ENCODE peak calls at places on chromosomes 1 and 21, in five cellular contexts. N is colonic mucosa, Y is WTC11, Q is tibial nerve, T is cardiac fibroblast. C is an unnamed sample.

GRCh38 chr1:208587110-208587509 is 342.9 kb upstream of the PLXNA2 start:
- DNase-seq in Q (no peak), T (no peak), Y (no peak), N (no peak), C (no peak)

GRCh38 chr1:156042828-156043227 is 10.8 kb downstream of the UBQLN4 start:
- DNase-seq in Y (no peak), T (no peak), N (no peak), Q (no peak), C (no peak)

GRCh38 chr1:1213919-1214599 is at the start of gene TNFRSF4:
- DNase-seq in Y (no peak), N (no peak), Q (no peak), T (no peak), C (no peak)

GRCh38 chr1:150150511-150151021 is 850 bp downstream of the PLEKHO1 start:
- DNase-seq in N (no peak), Q (no peak), T (no peak), Y (peak; percentile 38), C (no peak)

GRCh38 chr1:76868916-76869315 is 1.6 kb downstream of the ST6GALNAC5 start:
- DNase-seq in Q (no peak), N (no peak), T (no peak), Y (peak; percentile 60), C (no peak)

GRCh38 chr1:244138399-244138798 is 87.3 kb downstream of the ZBTB18 start:
- DNase-seq in Y (no peak), N (no peak), T (no peak), Q (no peak), C (no peak)

GRCh38 chr1:204575221-204576190 is 59.3 kb downstream of the MDM4 start:
- DNase-seq in Y (no peak), T (no peak), N (no peak), Q (no peak), C (no peak)

GRCh38 chr1:220894924-220895256 is 15.6 kb downstream of the HLX start:
- DNase-seq in N (no peak), Y (no peak), T (no peak), Q (no peak), C (no peak)

GRCh38 chr1:109170051-109170775 is 43.5 kb upstream of the SARS1 start:
- DNase-seq in T (peak; percentile 49), N (no peak), Q (no peak), Y (no peak), C (no peak)

GRCh38 chr1:85296980-85297379 is 20.5 kb upstream of the BCL10 start:
- DNase-seq in Y (no peak), Q (no peak), N (no peak), T (peak; percentile 54), C (no peak)

GRCh38 chr1:205663286-205663994 is 16.9 kb downstream of the SLC45A3 start:
- DNase-seq in N (no peak), Q (no peak), T (no peak), Y (no peak), C (no peak)

GRCh38 chr1:221778535-221779142 is 36.8 kb upstream of the DUSP10 start:
- DNase-seq in Q (no peak), N (no peak), T (no peak), Y (no peak), C (peak; percentile 19)

GRCh38 chr1:20640183-20640597 is 6.9 kb downstream of the PINK1 start:
- DNase-seq in Q (peak; percentile 61), N (peak; percentile 59), T (peak; percentile 71), Y (peak; percentile 64), C (peak; percentile 54)

GRCh38 chr1:239125888-239126287 is 260.5 kb upstream of the CHRM3 start:
- DNase-seq in T (no peak), N (no peak), Q (no peak), Y (no peak), C (no peak)

GRCh38 chr1:96634863-96635262 is 86.7 kb upstream of the PTBP2 start:
- DNase-seq in N (no peak), Y (no peak), T (peak; percentile 10), Q (no peak), C (no peak)

GRCh38 chr1:47915677-47916353 is 81.4 kb downstream of the TRABD2B start:
- DNase-seq in T (no peak), N (no peak), Y (no peak), Q (no peak), C (no peak)

GRCh38 chr1:64093941-64094340 is 109.5 kb upstream of the UBE2U start:
- DNase-seq in N (no peak), T (peak; percentile 71), Q (no peak), Y (no peak), C (no peak)

GRCh38 chr1:224565186-224565585 is 50.9 kb upstream of the CNIH3 start:
- DNase-seq in Y (no peak), Q (no peak), N (no peak), T (peak; percentile 96), C (peak; percentile 16)

GRCh38 chr21:44875341-44875740 is 1.9 kb upstream of the PTTG1IP start:
- DNase-seq in N (no peak), Y (no peak), Q (peak; percentile 22), T (peak; percentile 66), C (no peak)

GRCh38 chr1:63787875-63788274 is 14.1 kb downstream of the ROR1 start:
- DNase-seq in Y (no peak), N (no peak), T (no peak), Q (no peak), C (no peak)

GRCh38 chr1:187445066-187445465 is 616.3 kb downstream of the PLA2G4A start:
- DNase-seq in T (no peak), N (no peak), Q (no peak), Y (no peak), C (no peak)

GRCh38 chr1:85328713-85329376 is 52.4 kb upstream of the BCL10 start:
- DNase-seq in T (peak; percentile 99), N (no peak), Q (no peak), Y (no peak), C (peak; percentile 41)

GRCh38 chr21:36699546-36700294 is 805 bp downstream of the SIM2 start:
- DNase-seq in Y (no peak), Q (no peak), N (no peak), T (no peak), C (no peak)

GRCh38 chr1:25501235-25502058 is 42.0 kb upstream of the LDLRAP1 start:
- DNase-seq in Q (no peak), N (peak; percentile 50), Y (peak; percentile 90), T (peak; percentile 46), C (no peak)

GRCh38 chr1:237226177-237226944 is 184.4 kb downstream of the RYR2 start:
- DNase-seq in T (no peak), Y (no peak), Q (no peak), N (no peak), C (no peak)

GRCh38 chr1:116878804-116879477 is 30.8 kb upstream of the PTGFRN start:
- DNase-seq in N (no peak), Y (peak; percentile 32), Q (no peak), T (peak; percentile 63), C (peak; percentile 34)

GRCh38 chr1:181910905-181911304 is 150.6 kb downstream of the ZNF648 start:
- DNase-seq in Q (no peak), T (no peak), N (no peak), Y (no peak), C (no peak)

GRCh38 chr1:57843760-57844159 is 419.9 kb upstream of the DAB1 start:
- DNase-seq in T (peak; percentile 61), N (no peak), Y (no peak), Q (no peak), C (no peak)

C was measured in body of pancreas.